ENCODE peak calls at places on chromosome 3, in four cellular contexts. One of them, this sample, is unnamed.

GRCh38 chr3:115713247-115713646 is 89.9 kb downstream of the GAP43 start:
- DNase-seq in AG09309: no peak
- DNase-seq in IMR-90: peak; percentile 30
- DNase-seq in Calu3: no peak
- DNase-seq in this sample: no peak

GRCh38 chr3:100556656-100557310 is 52.6 kb upstream of the ADGRG7 start:
- DNase-seq in IMR-90: peak; percentile 74
- DNase-seq in Calu3: no peak
- DNase-seq in AG09309: no peak
- DNase-seq in this sample: no peak

GRCh38 chr3:156216852-156217251 is 96.5 kb downstream of the KCNAB1 start:
- DNase-seq in AG09309: no peak
- DNase-seq in Calu3: no peak
- DNase-seq in IMR-90: no peak
- DNase-seq in this sample: no peak

GRCh38 chr3:98906230-98906629 is 4.7 kb upstream of the DCBLD2 start:
- DNase-seq in Calu3: no peak
- DNase-seq in IMR-90: peak; percentile 90
- DNase-seq in AG09309: peak; percentile 74
- DNase-seq in this sample: no peak

GRCh38 chr3:29064085-29064484 is 216.8 kb upstream of the RBMS3 start:
- DNase-seq in Calu3: no peak
- DNase-seq in IMR-90: peak; percentile 80
- DNase-seq in AG09309: peak; percentile 85
- DNase-seq in this sample: no peak

GRCh38 chr3:149221783-149222517 is at the start of gene CP:
- DNase-seq in Calu3: no peak
- DNase-seq in IMR-90: no peak
- DNase-seq in AG09309: no peak
- DNase-seq in this sample: no peak

GRCh38 chr3:134294302-134294925 is 43.8 kb upstream of the RYK start:
- DNase-seq in AG09309: no peak
- DNase-seq in Calu3: no peak
- DNase-seq in IMR-90: no peak
- DNase-seq in this sample: no peak

GRCh38 chr3:187132666-187133065 is 6.6 kb downstream of the RPL39L start:
- DNase-seq in AG09309: no peak
- DNase-seq in Calu3: no peak
- DNase-seq in IMR-90: no peak
- DNase-seq in this sample: no peak

GRCh38 chr3:120419797-120420196 is 31.0 kb downstream of the FSTL1 start:
- DNase-seq in Calu3: no peak
- DNase-seq in IMR-90: no peak
- DNase-seq in AG09309: no peak
- DNase-seq in this sample: no peak

GRCh38 chr3:120418866-120419490 is 31.8 kb downstream of the FSTL1 start:
- DNase-seq in Calu3: peak; percentile 63
- DNase-seq in IMR-90: no peak
- DNase-seq in AG09309: no peak
- DNase-seq in this sample: peak; percentile 31

GRCh38 chr3:120423432-120423831 is 27.4 kb downstream of the FSTL1 start:
- DNase-seq in Calu3: no peak
- DNase-seq in IMR-90: no peak
- DNase-seq in AG09309: no peak
- DNase-seq in this sample: no peak

GRCh38 chr3:120420360-120420759 is 30.4 kb downstream of the FSTL1 start:
- DNase-seq in Calu3: no peak
- DNase-seq in IMR-90: no peak
- DNase-seq in AG09309: no peak
- DNase-seq in this sample: no peak

DNA sequence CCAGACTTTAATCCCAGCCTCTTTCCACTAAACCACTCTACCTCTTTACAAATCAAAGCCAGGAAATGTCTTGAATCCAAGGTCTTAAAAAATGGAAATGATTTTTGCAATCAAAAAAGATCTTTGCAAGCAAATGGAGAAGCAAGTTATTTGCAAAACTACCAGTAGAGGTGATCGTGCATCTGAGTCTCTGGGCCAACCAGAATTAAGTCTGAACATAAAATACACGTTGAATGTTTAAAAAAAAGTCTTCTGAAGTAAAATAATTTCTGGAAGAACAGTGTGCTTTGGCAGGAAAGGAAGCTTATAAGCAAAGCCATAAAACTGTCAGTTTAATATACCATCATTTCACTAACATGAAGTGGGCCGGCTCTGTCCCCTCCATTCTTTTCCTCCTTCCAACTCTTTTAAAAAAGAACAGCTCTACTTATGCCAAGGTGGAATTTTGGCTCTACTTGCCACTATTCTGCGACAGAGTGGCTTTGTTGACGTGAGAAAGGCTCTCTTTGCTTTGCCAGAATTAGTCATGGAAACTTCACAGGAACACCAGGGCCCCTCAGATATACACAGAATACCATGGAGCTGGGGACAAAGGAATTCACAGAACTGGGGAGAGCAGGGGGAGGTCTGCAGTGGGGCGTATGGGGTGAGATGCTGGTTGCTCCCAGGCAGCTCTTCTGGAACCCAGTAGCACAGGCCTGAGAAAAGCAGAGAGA is 29.8 kb downstream of the FSTL1 start:
- DNase-seq in IMR-90: peak; percentile 75
- DNase-seq in AG09309: no peak
- DNase-seq in Calu3: no peak
- DNase-seq in this sample: no peak
- TF ChIP-seq CTCF in IMR-90: peak; percentile 32
- TF ChIP-seq CTCF in AG09309: peak; percentile 30
- TF ChIP-seq CTCF in Calu3: no peak
- TF ChIP-seq CTCF in this sample: no peak

DNA sequence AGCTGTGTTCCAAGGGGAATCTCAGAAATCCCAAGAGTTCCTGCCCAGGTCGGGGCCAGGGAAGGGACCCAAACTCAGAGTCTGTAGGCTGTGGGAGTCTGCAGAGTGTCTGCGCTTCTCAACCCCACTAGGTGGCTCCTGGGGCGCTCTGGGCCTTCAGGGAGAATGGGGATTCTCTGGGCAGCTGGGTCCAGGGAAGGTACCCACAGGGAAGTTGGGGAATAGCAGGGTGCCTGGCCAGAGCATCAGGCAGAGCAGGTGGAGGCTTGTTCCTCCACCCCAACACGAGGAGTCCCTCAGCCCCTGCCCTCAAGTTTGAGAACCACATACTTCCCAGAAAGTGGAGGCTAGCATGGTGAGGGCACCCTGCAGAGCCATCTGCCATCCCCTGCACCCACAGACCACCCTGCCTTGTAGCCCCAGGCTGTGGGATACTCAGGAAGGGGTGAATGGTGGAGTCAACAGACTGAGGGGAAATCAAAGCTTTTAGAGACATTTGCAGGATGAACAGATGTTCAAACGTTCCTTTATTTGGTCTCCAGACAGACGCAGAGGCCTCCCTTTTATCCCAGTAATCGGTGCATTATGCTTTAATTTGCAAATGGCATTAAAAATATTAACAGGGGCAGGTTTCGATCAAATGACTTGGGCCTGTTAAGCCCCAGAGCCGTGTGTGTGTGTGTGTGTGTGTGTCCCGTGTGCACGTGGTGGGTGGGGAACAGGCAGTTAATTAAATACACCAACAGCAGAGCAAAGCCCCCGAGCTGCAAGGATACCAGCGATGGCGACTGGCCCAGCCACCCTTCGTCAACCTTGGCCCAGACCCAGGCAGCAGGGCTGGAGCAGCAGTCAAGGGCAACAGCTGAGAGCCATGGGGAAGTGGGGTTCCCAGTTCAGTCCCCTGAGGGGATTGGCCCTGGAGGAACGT is 57.7 kb downstream of the DNAJB8 start:
- DNase-seq in Calu3: peak; percentile 36
- DNase-seq in AG09309: no peak
- DNase-seq in IMR-90: no peak
- DNase-seq in this sample: no peak
- TF ChIP-seq CTCF in Calu3: peak; percentile 26
- TF ChIP-seq CTCF in AG09309: peak; percentile 16
- TF ChIP-seq CTCF in IMR-90: peak; percentile 3
- TF ChIP-seq CTCF in this sample: no peak

GRCh38 chr3:128863560-128863959 is 15.9 kb upstream of the ACAD9 start:
- DNase-seq in AG09309: no peak
- DNase-seq in IMR-90: no peak
- DNase-seq in Calu3: no peak
- DNase-seq in this sample: no peak
- TF ChIP-seq CTCF in AG09309: peak; percentile 26
- TF ChIP-seq CTCF in IMR-90: peak; percentile 13
- TF ChIP-seq CTCF in Calu3: no peak
- TF ChIP-seq CTCF in this sample: no peak

DNA sequence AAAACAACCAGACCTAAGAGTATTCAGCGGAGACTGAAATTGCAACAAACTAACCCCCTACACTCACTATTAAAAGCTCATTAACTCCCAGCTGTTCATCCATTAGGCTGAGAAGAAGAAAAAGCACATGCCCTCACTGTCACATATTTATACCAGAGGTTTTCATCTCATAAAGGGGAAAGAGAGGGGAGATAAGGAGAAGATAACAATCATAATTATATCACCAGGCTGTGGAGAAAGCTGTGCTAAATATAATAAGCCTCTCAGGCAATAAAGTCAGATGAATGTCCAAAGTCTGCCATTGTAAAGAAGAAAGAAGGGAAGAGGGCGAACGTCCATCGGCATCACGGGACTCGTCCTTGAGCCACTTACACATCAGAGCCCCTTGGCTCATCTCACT is 145.1 kb downstream of the TAFA4 start:
- DNase-seq in IMR-90: no peak
- DNase-seq in Calu3: no peak
- DNase-seq in AG09309: no peak
- DNase-seq in this sample: no peak
- TF ChIP-seq CTCF in IMR-90: no peak
- TF ChIP-seq CTCF in Calu3: no peak
- TF ChIP-seq CTCF in AG09309: no peak
- TF ChIP-seq CTCF in this sample: no peak

GRCh38 chr3:196192036-196193001 is 18.9 kb downstream of the ZDHHC19 start:
- DNase-seq in AG09309: no peak
- DNase-seq in Calu3: no peak
- DNase-seq in IMR-90: no peak
- DNase-seq in this sample: no peak
- TF ChIP-seq CTCF in AG09309: no peak
- TF ChIP-seq CTCF in Calu3: no peak
- TF ChIP-seq CTCF in IMR-90: no peak
- TF ChIP-seq CTCF in this sample: no peak

DNA sequence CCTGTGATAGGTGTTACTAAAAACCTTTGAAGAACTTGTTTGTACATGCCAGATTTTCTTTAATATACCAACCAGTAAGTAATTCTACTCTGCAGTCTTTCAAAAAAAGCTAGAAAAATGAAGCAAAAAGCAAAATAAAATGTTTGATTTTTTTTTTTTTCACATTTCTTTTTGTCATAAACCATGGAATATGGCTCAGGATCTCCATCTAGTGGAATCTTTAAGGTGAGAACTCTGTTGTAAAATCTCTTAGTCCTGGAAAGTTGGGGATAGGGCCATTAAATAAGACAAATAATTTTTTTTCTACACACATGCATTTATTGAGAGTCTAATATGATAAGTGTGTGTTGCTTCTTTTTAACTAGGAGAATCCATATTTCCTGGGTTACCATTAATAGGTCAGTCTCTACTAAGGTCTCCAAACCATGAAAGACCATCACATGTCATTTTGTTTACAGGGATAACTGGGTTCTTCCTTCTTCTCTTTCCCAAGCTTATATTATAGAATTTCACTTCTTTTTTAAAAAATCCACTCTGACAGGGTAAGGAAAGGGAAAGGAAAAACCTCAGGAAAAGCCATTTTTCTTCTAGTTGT is 84.6 kb downstream of the SLC9A9 start:
- DNase-seq in Calu3: no peak
- DNase-seq in AG09309: no peak
- DNase-seq in IMR-90: peak; percentile 13
- DNase-seq in this sample: no peak
- TF ChIP-seq CTCF in Calu3: no peak
- TF ChIP-seq CTCF in AG09309: peak; percentile 46
- TF ChIP-seq CTCF in IMR-90: peak; percentile 36
- TF ChIP-seq CTCF in this sample: peak; percentile 49

GRCh38 chr3:54432975-54433374 is 310.6 kb downstream of the CACNA2D3 start:
- DNase-seq in IMR-90: no peak
- DNase-seq in AG09309: no peak
- DNase-seq in Calu3: no peak
- DNase-seq in this sample: no peak
- TF ChIP-seq CTCF in IMR-90: no peak
- TF ChIP-seq CTCF in AG09309: no peak
- TF ChIP-seq CTCF in Calu3: no peak
- TF ChIP-seq CTCF in this sample: no peak

GRCh38 chr3:171862993-171863521 is 19.9 kb downstream of the TMEM212 start:
- DNase-seq in Calu3: no peak
- DNase-seq in IMR-90: peak; percentile 50
- DNase-seq in AG09309: no peak
- DNase-seq in this sample: no peak
- TF ChIP-seq CTCF in Calu3: no peak
- TF ChIP-seq CTCF in IMR-90: no peak
- TF ChIP-seq CTCF in AG09309: no peak
- TF ChIP-seq CTCF in this sample: no peak

This sample was measured in nephron progenitor cell.